ENCODE peak calls at places on chromosomes 5 and 9, in eight cellular contexts. One of them, this sample, is unnamed.

GRCh38 chr5:150632305-150633160 is 7.9 kb upstream of the SYNPO start:
- DNase-seq in lower leg skin: no peak
- DNase-seq in IMR-90: peak; percentile 87
- DNase-seq in esophagus muscularis mucosa: no peak
- DNase-seq in A549: peak; percentile 51
- DNase-seq in lower lobe of right lung: no peak
- DNase-seq in prostate gland: no peak
- DNase-seq in AG04450: no peak
- DNase-seq in this sample: no peak

GRCh38 chr5:52043543-52043942 is 660.3 kb downstream of the ISL1 start:
- DNase-seq in lower leg skin: no peak
- DNase-seq in IMR-90: no peak
- DNase-seq in esophagus muscularis mucosa: no peak
- DNase-seq in A549: no peak
- DNase-seq in lower lobe of right lung: no peak
- DNase-seq in prostate gland: no peak
- DNase-seq in AG04450: no peak
- DNase-seq in this sample: no peak

GRCh38 chr5:3131161-3131560 is 379.7 kb upstream of the IRX2 start:
- DNase-seq in lower leg skin: no peak
- DNase-seq in IMR-90: no peak
- DNase-seq in esophagus muscularis mucosa: no peak
- DNase-seq in A549: no peak
- DNase-seq in lower lobe of right lung: no peak
- DNase-seq in prostate gland: no peak
- DNase-seq in AG04450: no peak
- DNase-seq in this sample: no peak

GRCh38 chr5:179755022-179755421 is 22.4 kb downstream of the MAML1 start:
- DNase-seq in lower leg skin: no peak
- DNase-seq in IMR-90: no peak
- DNase-seq in esophagus muscularis mucosa: no peak
- DNase-seq in A549: no peak
- DNase-seq in lower lobe of right lung: no peak
- DNase-seq in prostate gland: no peak
- DNase-seq in AG04450: no peak
- DNase-seq in this sample: no peak

GRCh38 chr9:463455-464125 is 248.9 kb downstream of the DOCK8 start:
- DNase-seq in lower leg skin: no peak
- DNase-seq in IMR-90: no peak
- DNase-seq in esophagus muscularis mucosa: no peak
- DNase-seq in A549: peak; percentile 74
- DNase-seq in lower lobe of right lung: no peak
- DNase-seq in prostate gland: no peak
- DNase-seq in AG04450: no peak
- DNase-seq in this sample: no peak

GRCh38 chr5:67249590-67249895 is 52.9 kb upstream of the CD180 start:
- DNase-seq in lower leg skin: no peak
- DNase-seq in IMR-90: no peak
- DNase-seq in esophagus muscularis mucosa: no peak
- DNase-seq in A549: no peak
- DNase-seq in lower lobe of right lung: no peak
- DNase-seq in prostate gland: no peak
- DNase-seq in AG04450: no peak
- DNase-seq in this sample: no peak

GRCh38 chr9:130696139-130696650 is 2.6 kb downstream of the EXOSC2 start:
- DNase-seq in lower leg skin: no peak
- DNase-seq in IMR-90: no peak
- DNase-seq in esophagus muscularis mucosa: no peak
- DNase-seq in A549: no peak
- DNase-seq in lower lobe of right lung: peak; percentile 9
- DNase-seq in prostate gland: no peak
- DNase-seq in AG04450: no peak
- DNase-seq in this sample: no peak

GRCh38 chr5:72106922-72107873 is at the start of gene MAP1B:
- DNase-seq in lower leg skin: peak; percentile 51
- DNase-seq in IMR-90: peak; percentile 73
- DNase-seq in esophagus muscularis mucosa: no peak
- DNase-seq in A549: peak; percentile 86
- DNase-seq in lower lobe of right lung: no peak
- DNase-seq in prostate gland: peak; percentile 13
- DNase-seq in AG04450: peak; percentile 24
- DNase-seq in this sample: peak; percentile 22

GRCh38 chr9:694499-695154 is 146.9 kb upstream of the DMRT1 start:
- DNase-seq in lower leg skin: no peak
- DNase-seq in IMR-90: peak; percentile 93
- DNase-seq in esophagus muscularis mucosa: no peak
- DNase-seq in A549: peak; percentile 72
- DNase-seq in lower lobe of right lung: no peak
- DNase-seq in prostate gland: no peak
- DNase-seq in AG04450: peak; percentile 60
- DNase-seq in this sample: no peak

GRCh38 chr5:105952875-105953274 is 1717.9 kb downstream of the EFNA5 start:
- DNase-seq in lower leg skin: no peak
- DNase-seq in IMR-90: peak; percentile 47
- DNase-seq in esophagus muscularis mucosa: no peak
- DNase-seq in A549: no peak
- DNase-seq in lower lobe of right lung: no peak
- DNase-seq in prostate gland: no peak
- DNase-seq in AG04450: no peak
- DNase-seq in this sample: no peak

GRCh38 chr5:1524481-1524798 is 680 bp upstream of the LPCAT1 start:
- DNase-seq in lower leg skin: no peak
- DNase-seq in IMR-90: no peak
- DNase-seq in esophagus muscularis mucosa: no peak
- DNase-seq in A549: no peak
- DNase-seq in lower lobe of right lung: no peak
- DNase-seq in prostate gland: no peak
- DNase-seq in AG04450: no peak
- DNase-seq in this sample: no peak

GRCh38 chr5:568061-568781 is 43.9 kb upstream of the CEP72 start:
- DNase-seq in lower leg skin: no peak
- DNase-seq in IMR-90: no peak
- DNase-seq in esophagus muscularis mucosa: no peak
- DNase-seq in A549: no peak
- DNase-seq in lower lobe of right lung: no peak
- DNase-seq in prostate gland: no peak
- DNase-seq in AG04450: no peak
- DNase-seq in this sample: no peak

GRCh38 chr5:151721087-151721646 is 34.5 kb upstream of the SPARC start:
- DNase-seq in lower leg skin: no peak
- DNase-seq in IMR-90: peak; percentile 53
- DNase-seq in esophagus muscularis mucosa: no peak
- DNase-seq in A549: no peak
- DNase-seq in lower lobe of right lung: no peak
- DNase-seq in prostate gland: no peak
- DNase-seq in AG04450: no peak
- DNase-seq in this sample: no peak

GRCh38 chr5:143435207-143435657 is 31.7 kb upstream of the NR3C1 start:
- DNase-seq in lower leg skin: peak; percentile 32
- DNase-seq in IMR-90: peak; percentile 30
- DNase-seq in esophagus muscularis mucosa: no peak
- DNase-seq in A549: no peak
- DNase-seq in lower lobe of right lung: no peak
- DNase-seq in prostate gland: no peak
- DNase-seq in AG04450: no peak
- DNase-seq in this sample: no peak

GRCh38 chr5:83721878-83722779 is 1.5 kb upstream of the HAPLN1 start:
- DNase-seq in lower leg skin: no peak
- DNase-seq in IMR-90: peak; percentile 63
- DNase-seq in esophagus muscularis mucosa: no peak
- DNase-seq in A549: peak; percentile 64
- DNase-seq in lower lobe of right lung: peak; percentile 59
- DNase-seq in prostate gland: peak; percentile 27
- DNase-seq in AG04450: peak; percentile 11
- DNase-seq in this sample: peak; percentile 44

GRCh38 chr5:88743231-88743879 is 139.6 kb downstream of the MEF2C start:
- DNase-seq in lower leg skin: no peak
- DNase-seq in IMR-90: peak; percentile 20
- DNase-seq in esophagus muscularis mucosa: no peak
- DNase-seq in A549: peak; percentile 59
- DNase-seq in lower lobe of right lung: no peak
- DNase-seq in prostate gland: no peak
- DNase-seq in AG04450: no peak
- DNase-seq in this sample: no peak

GRCh38 chr5:83925321-83925877 is 204.7 kb upstream of the HAPLN1 start:
- DNase-seq in lower leg skin: no peak
- DNase-seq in IMR-90: peak; percentile 88
- DNase-seq in esophagus muscularis mucosa: no peak
- DNase-seq in A549: no peak
- DNase-seq in lower lobe of right lung: no peak
- DNase-seq in prostate gland: no peak
- DNase-seq in AG04450: peak; percentile 39
- DNase-seq in this sample: no peak

GRCh38 chr5:179668404-179668803 is 12.4 kb downstream of the CBY3 start:
- DNase-seq in lower leg skin: no peak
- DNase-seq in IMR-90: peak; percentile 54
- DNase-seq in esophagus muscularis mucosa: no peak
- DNase-seq in A549: peak; percentile 70
- DNase-seq in lower lobe of right lung: no peak
- DNase-seq in prostate gland: no peak
- DNase-seq in AG04450: no peak
- DNase-seq in this sample: peak; percentile 52

GRCh38 chr9:131787838-131788237 is 48.0 kb upstream of the RAPGEF1 start:
- DNase-seq in lower leg skin: no peak
- DNase-seq in IMR-90: no peak
- DNase-seq in esophagus muscularis mucosa: no peak
- DNase-seq in A549: no peak
- DNase-seq in lower lobe of right lung: no peak
- DNase-seq in prostate gland: no peak
- DNase-seq in AG04450: no peak
- DNase-seq in this sample: no peak

GRCh38 chr5:96718635-96719077 is 56.5 kb downstream of the CAST start:
- DNase-seq in lower leg skin: peak; percentile 67
- DNase-seq in IMR-90: no peak
- DNase-seq in esophagus muscularis mucosa: no peak
- DNase-seq in A549: no peak
- DNase-seq in lower lobe of right lung: peak; percentile 79
- DNase-seq in prostate gland: peak; percentile 12
- DNase-seq in AG04450: no peak
- DNase-seq in this sample: peak; percentile 43

GRCh38 chr5:75214928-75215327 is 21.8 kb downstream of the ANKRD31 start:
- DNase-seq in lower leg skin: no peak
- DNase-seq in IMR-90: no peak
- DNase-seq in esophagus muscularis mucosa: no peak
- DNase-seq in A549: no peak
- DNase-seq in lower lobe of right lung: no peak
- DNase-seq in prostate gland: no peak
- DNase-seq in AG04450: no peak
- DNase-seq in this sample: no peak
- TF ChIP-seq CTCF in lower leg skin: no peak
- TF ChIP-seq CTCF in IMR-90: no peak
- TF ChIP-seq CTCF in esophagus muscularis mucosa: no peak
- TF ChIP-seq CTCF in A549: no peak
- TF ChIP-seq CTCF in lower lobe of right lung: no peak
- TF ChIP-seq CTCF in prostate gland: no peak
- TF ChIP-seq CTCF in AG04450: no peak
- TF ChIP-seq CTCF in this sample: no peak

DNA sequence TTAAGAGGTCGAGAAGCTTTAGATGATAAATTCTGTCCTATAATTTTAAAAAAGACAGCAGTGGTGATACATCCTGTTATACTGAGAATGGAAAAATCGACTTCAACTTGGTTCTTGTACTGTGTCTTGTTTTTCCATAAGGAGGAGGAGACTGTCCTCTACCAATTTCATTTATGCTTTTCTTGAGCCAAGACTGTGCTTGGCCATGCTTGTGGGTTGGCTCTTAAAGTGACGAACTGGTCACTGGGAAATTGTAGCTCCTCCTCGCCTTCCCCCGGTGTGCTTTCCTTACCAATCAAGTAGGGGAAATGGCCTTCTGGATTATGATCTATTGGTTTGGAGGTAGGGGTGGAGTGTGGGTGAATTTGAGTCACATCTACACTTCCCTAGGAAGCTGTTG is 67.1 kb upstream of the HSPB3 start:
- DNase-seq in lower leg skin: no peak
- DNase-seq in IMR-90: no peak
- DNase-seq in esophagus muscularis mucosa: no peak
- DNase-seq in A549: no peak
- DNase-seq in lower lobe of right lung: no peak
- DNase-seq in prostate gland: no peak
- DNase-seq in AG04450: no peak
- DNase-seq in this sample: no peak
- H3K4me3 ChIP-seq in lower leg skin: no peak overlapping the region
- H3K4me3 ChIP-seq in IMR-90: no peak overlapping the region
- H3K4me3 ChIP-seq in esophagus muscularis mucosa: no peak overlapping the region
- H3K4me3 ChIP-seq in A549: no peak overlapping the region
- H3K4me3 ChIP-seq in lower lobe of right lung: no peak overlapping the region
- H3K4me3 ChIP-seq in prostate gland: no peak overlapping the region
- H3K4me3 ChIP-seq in AG04450: no peak overlapping the region
- H3K4me3 ChIP-seq in this sample: no peak overlapping the region

DNA sequence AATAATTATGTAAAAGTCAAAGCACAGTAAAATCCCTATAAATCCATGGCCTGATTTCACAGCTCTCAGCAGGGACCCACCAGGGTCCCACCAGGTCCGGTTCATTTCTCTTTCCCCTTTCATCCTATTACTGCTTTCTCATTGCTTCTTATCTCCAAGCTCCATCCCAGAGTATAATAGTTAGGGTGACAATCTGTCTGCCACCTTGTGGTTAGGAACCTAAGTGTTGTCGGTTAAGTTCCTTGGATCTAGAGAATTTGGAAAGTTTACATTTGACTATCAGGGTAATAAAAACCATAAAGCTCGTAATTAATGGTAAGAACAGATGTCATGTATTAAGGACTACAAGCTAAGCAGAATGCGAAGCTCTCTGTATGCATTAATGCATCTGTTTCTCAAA is 259.1 kb downstream of the SH3GL2 start:
- DNase-seq in lower leg skin: no peak
- DNase-seq in IMR-90: no peak
- DNase-seq in esophagus muscularis mucosa: no peak
- DNase-seq in A549: peak; percentile 19
- DNase-seq in lower lobe of right lung: no peak
- DNase-seq in prostate gland: no peak
- DNase-seq in AG04450: no peak
- DNase-seq in this sample: no peak
- TF ChIP-seq CTCF in lower leg skin: no peak
- TF ChIP-seq CTCF in IMR-90: no peak
- TF ChIP-seq CTCF in esophagus muscularis mucosa: no peak
- TF ChIP-seq CTCF in A549: no peak
- TF ChIP-seq CTCF in lower lobe of right lung: no peak
- TF ChIP-seq CTCF in prostate gland: no peak
- TF ChIP-seq CTCF in AG04450: peak; percentile 25
- TF ChIP-seq CTCF in this sample: no peak

GRCh38 chr9:136326061-136326776 is 1.1 kb upstream of the GPSM1 start:
- DNase-seq in lower leg skin: no peak
- DNase-seq in IMR-90: peak; percentile 92
- DNase-seq in esophagus muscularis mucosa: no peak
- DNase-seq in A549: no peak
- DNase-seq in lower lobe of right lung: no peak
- DNase-seq in prostate gland: no peak
- DNase-seq in AG04450: peak; percentile 90
- DNase-seq in this sample: no peak
- H3K4me3 ChIP-seq in lower leg skin: no peak overlapping the region
- H3K4me3 ChIP-seq in IMR-90: no peak overlapping the region
- H3K4me3 ChIP-seq in esophagus muscularis mucosa: no peak overlapping the region
- H3K4me3 ChIP-seq in A549: no peak overlapping the region
- H3K4me3 ChIP-seq in lower lobe of right lung: peak overlapping the region; percentile 67
- H3K4me3 ChIP-seq in prostate gland: no peak overlapping the region
- H3K4me3 ChIP-seq in AG04450: peak overlapping the region; percentile 31
- H3K4me3 ChIP-seq in this sample: no peak overlapping the region

This sample was measured in body of pancreas.